ENCODE peak calls at places on chromosomes 12 and 14, in eight cellular contexts. S is HCT116; P is A549; C is Peyer's patch; J is gastrocnemius medialis; E is activated CD8-positive, alpha-beta T cell treated with anti-CD3 and anti-CD28 coated beads for 36 hours; N is GM12865; L is AG04449. K is an unnamed sample.

GRCh38 chr12:91959220-91959619 is 186.4 kb downstream of the BTG1 start:
- DNase-seq in S (no peak), L (no peak), J (no peak), P (no peak), N (no peak), E (no peak), C (no peak), K (no peak)

GRCh38 chr14:69280746-69281291 is 20.9 kb downstream of the GALNT16 start:
- DNase-seq in S (no peak), N (no peak), J (no peak), E (no peak), P (no peak), L (no peak), C (no peak), K (no peak)

GRCh38 chr14:96164861-96165490 is 39.7 kb upstream of the BDKRB2 start:
- DNase-seq in S (no peak), P (no peak), N (no peak), C (no peak), E (no peak), J (no peak), L (no peak), K (no peak)

GRCh38 chr12:61490732-61491498 is 769.3 kb upstream of the USP15 start:
- DNase-seq in J (no peak), E (no peak), L (no peak), C (no peak), N (no peak), S (no peak), P (no peak), K (no peak)

GRCh38 chr12:10366875-10367274 is 23.0 kb downstream of the KLRK1 start:
- DNase-seq in P (no peak), J (no peak), N (no peak), S (no peak), L (no peak), E (no peak), C (no peak), K (no peak)

GRCh38 chr12:98644433-98644711 is 216 bp downstream of the IKBIP start:
- DNase-seq in P (no peak), C (no peak), E (no peak), L (no peak), J (no peak), S (peak), N (no peak), K (no peak)

GRCh38 chr12:5806376-5807089 is 138.5 kb downstream of the ANO2 start:
- DNase-seq in N (no peak), S (no peak), P (no peak), J (no peak), C (no peak), E (no peak), L (no peak), K (no peak)

GRCh38 chr12:122003646-122004611 is 17.8 kb upstream of the BCL7A start:
- DNase-seq in J (no peak), L (no peak), C (no peak), E (peak), N (no peak), P (no peak), S (no peak), K (no peak)

GRCh38 chr12:47082963-47083621 is 3.3 kb upstream of the AMIGO2 start:
- DNase-seq in N (no peak), S (no peak), E (no peak), L (peak), C (no peak), J (no peak), P (no peak), K (no peak)

GRCh38 chr12:24226745-24227350 is 277.4 kb upstream of the SOX5 start:
- DNase-seq in N (no peak), E (no peak), J (no peak), C (no peak), L (peak), S (no peak), P (no peak), K (no peak)

GRCh38 chr12:71460318-71460717 is 20.7 kb downstream of the LGR5 start:
- DNase-seq in C (no peak), S (no peak), N (no peak), J (no peak), P (no peak), E (no peak), L (no peak), K (no peak)

GRCh38 chr12:26833692-26834168 is 736 bp upstream of the ITPR2 start:
- DNase-seq in J (no peak), P (no peak), L (no peak), E (peak), S (no peak), C (peak), N (peak), K (peak)

GRCh38 chr14:58752782-58753181 is 115.0 kb downstream of the DACT1 start:
- DNase-seq in J (peak), E (no peak), S (no peak), L (no peak), P (peak), C (peak), N (no peak), K (no peak)

GRCh38 chr12:51921017-51921725 is 13.9 kb downstream of the ACVRL1 start:
- DNase-seq in N (no peak), J (peak), C (peak), E (no peak), S (no peak), P (no peak), L (no peak), K (peak)

GRCh38 chr12:121036810-121037326 is 2.2 kb downstream of the OASL start:
- DNase-seq in P (peak), N (no peak), S (no peak), L (peak), E (peak), C (no peak), J (no peak), K (no peak)

GRCh38 chr12:54666008-54666407 is 17.8 kb upstream of the DCD start:
- DNase-seq in P (no peak), E (no peak), S (no peak), N (no peak), L (no peak), J (no peak), C (no peak), K (no peak)

GRCh38 chr12:110170535-110171185 is 46.5 kb downstream of the IFT81 start:
- DNase-seq in N (no peak), P (no peak), L (no peak), E (no peak), C (no peak), J (peak), S (no peak), K (no peak)

GRCh38 chr12:79517363-79517762 is 173.4 kb downstream of the PAWR start:
- DNase-seq in P (no peak), J (no peak), E (no peak), L (no peak), C (no peak), N (no peak), S (no peak), K (no peak)

GRCh38 chr14:28142400-28143015 is 624.1 kb upstream of the FOXG1 start:
- DNase-seq in S (no peak), P (no peak), E (no peak), L (no peak), C (no peak), N (no peak), J (no peak), K (no peak)

GRCh38 chr12:43578782-43579181 is 26.8 kb upstream of the ADAMTS20 start:
- DNase-seq in S (no peak), C (no peak), L (peak), P (no peak), N (no peak), E (no peak), J (no peak), K (no peak)

GRCh38 chr14:52463375-52463774 is 88.9 kb downstream of the TXNDC16 start:
- DNase-seq in J (no peak), C (no peak), L (no peak), P (no peak), E (no peak), S (no peak), N (no peak), K (no peak)

GRCh38 chr12:57621497-57622292 is 10.5 kb downstream of the ARHGEF25 start:
- DNase-seq in N (peak), P (peak), S (peak), L (no peak), C (peak), J (no peak), E (peak), K (peak)

GRCh38 chr12:115194448-115194847 is 510.5 kb upstream of the TBX3 start:
- DNase-seq in J (no peak), L (no peak), E (no peak), C (no peak), S (no peak), P (no peak), N (no peak), K (no peak)

GRCh38 chr12:111730420-111730819 is 36.3 kb upstream of the ALDH2 start:
- DNase-seq in P (no peak), S (no peak), J (no peak), L (no peak), E (no peak), C (no peak), N (no peak), K (no peak)

GRCh38 chr14:39469094-39469710 is 37.0 kb upstream of the FBXO33 start:
- DNase-seq in C (no peak), E (peak), L (no peak), J (no peak), P (no peak), S (no peak), N (peak), K (peak)

GRCh38 chr14:23805761-23806160 is 147.8 kb upstream of the DHRS4 start:
- DNase-seq in S (no peak), P (no peak), L (no peak), J (no peak), C (no peak), N (no peak), E (no peak), K (no peak)

GRCh38 chr14:75417674-75418073 is 10.1 kb upstream of the JDP2 start:
- DNase-seq in P (no peak), E (no peak), L (no peak), J (peak), N (no peak), S (no peak), C (no peak), K (no peak)

GRCh38 chr12:116152268-116152667 is 125.2 kb downstream of the MED13L start:
- DNase-seq in P (no peak), C (no peak), E (peak), N (peak), J (no peak), L (peak), S (no peak), K (no peak)

GRCh38 chr14:93033983-93034670 is 81.6 kb downstream of the ITPK1 start:
- DNase-seq in P (no peak), L (no peak), N (peak), J (no peak), C (no peak), S (no peak), E (peak), K (peak)

GRCh38 chr12:111597731-111598636 is 1.1 kb downstream of the ATXN2 start:
- DNase-seq in L (no peak), P (peak), E (peak), C (peak), J (peak), N (peak), S (no peak), K (peak)

GRCh38 chr14:36661506-36662257 is at the start of gene PAX9:
- DNase-seq in E (peak), S (peak), N (peak), C (peak), L (no peak), P (peak), J (peak), K (peak)

GRCh38 chr14:52080817-52081755 is 12.2 kb upstream of the NID2 start:
- DNase-seq in L (peak), S (peak), N (no peak), E (no peak), J (no peak), C (no peak), P (peak), K (peak)

GRCh38 chr12:132176358-132176919 is 32.2 kb downstream of the NOC4L start:
- DNase-seq in J (no peak), C (no peak), N (no peak), P (no peak), E (no peak), L (no peak), S (no peak), K (no peak)

GRCh38 chr12:20350495-20350894 is 17.8 kb upstream of the PDE3A start:
- DNase-seq in P (no peak), C (no peak), J (no peak), S (no peak), N (no peak), E (no peak), L (peak), K (no peak)

GRCh38 chr14:72929316-72930080 is 3.2 kb downstream of the DCAF4 start:
- DNase-seq in P (no peak), L (no peak), S (no peak), J (no peak), E (no peak), C (no peak), N (no peak), K (no peak)

DNA sequence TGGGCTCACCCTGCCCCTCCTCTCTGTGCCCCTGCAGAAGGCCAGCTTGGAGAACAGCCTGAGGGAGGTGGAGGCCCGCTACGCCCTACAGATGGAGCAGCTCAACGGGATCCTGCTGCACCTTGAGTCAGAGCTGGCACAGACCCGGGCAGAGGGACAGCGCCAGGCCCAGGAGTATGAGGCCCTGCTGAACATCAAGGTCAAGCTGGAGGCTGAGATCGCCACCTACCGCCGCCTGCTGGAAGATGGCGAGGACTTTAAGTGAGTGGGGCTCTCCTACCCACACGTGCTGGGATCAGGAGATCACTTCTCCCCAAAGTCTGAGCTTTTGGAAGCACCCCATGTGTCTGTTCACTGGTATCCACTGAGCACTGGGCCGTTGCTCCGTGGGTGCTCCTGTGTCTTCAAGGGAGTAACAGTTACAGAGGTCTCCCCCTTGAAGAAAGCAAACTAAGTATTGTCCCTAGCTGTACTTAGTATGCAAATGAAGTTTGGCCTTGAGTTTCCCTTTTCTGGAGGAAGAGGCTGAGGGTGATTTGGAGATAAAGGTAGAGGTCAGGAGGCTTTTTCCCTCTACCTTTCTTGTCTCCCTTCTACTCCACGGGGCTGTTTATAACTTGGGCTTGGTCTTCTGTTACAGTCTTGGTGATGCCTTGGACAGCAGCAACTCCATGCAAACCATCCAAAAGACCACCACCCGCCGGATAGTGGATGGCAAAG is 3.3 kb downstream of the KRT18 start:
- DNase-seq in N (no peak), C (no peak), L (no peak), S (no peak), E (peak), P (no peak), J (no peak), K (no peak)
- TF ChIP-seq CTCF in N (peak), C (peak), L (no peak), S (peak), E (peak), P (peak), J (no peak), K (no peak)

GRCh38 chr12:49358548-49359141 is 8.6 kb upstream of the SPATS2 start:
- DNase-seq in J (peak), E (peak), S (peak), P (peak), L (no peak), N (peak), C (no peak), K (peak)
- TF ChIP-seq CTCF in J (peak), E (peak), S (peak), P (peak), L (peak), N (peak), C (peak), K (peak)

GRCh38 chr12:62543741-62544140 is 77.1 kb downstream of the MON2 start:
- DNase-seq in S (no peak), J (no peak), P (no peak), C (no peak), L (no peak), E (no peak), N (no peak), K (no peak)

GRCh38 chr12:62537544-62537943 is 70.9 kb downstream of the MON2 start:
- DNase-seq in P (no peak), S (no peak), L (peak), J (no peak), N (no peak), E (no peak), C (no peak), K (no peak)

GRCh38 chr12:62543324-62543723 is 76.7 kb downstream of the MON2 start:
- DNase-seq in E (no peak), P (no peak), C (no peak), L (no peak), J (no peak), N (no peak), S (no peak), K (no peak)

GRCh38 chr12:62542814-62543213 is 76.2 kb downstream of the MON2 start:
- DNase-seq in E (no peak), S (no peak), P (no peak), J (no peak), L (no peak), N (no peak), C (no peak), K (no peak)

GRCh38 chr12:62540354-62540753 is 73.7 kb downstream of the MON2 start:
- DNase-seq in S (no peak), J (no peak), N (no peak), C (no peak), E (no peak), P (no peak), L (no peak), K (no peak)
- TF ChIP-seq CTCF in S (no peak), J (no peak), N (no peak), C (no peak), E (no peak), P (no peak), L (no peak), K (no peak)

DNA sequence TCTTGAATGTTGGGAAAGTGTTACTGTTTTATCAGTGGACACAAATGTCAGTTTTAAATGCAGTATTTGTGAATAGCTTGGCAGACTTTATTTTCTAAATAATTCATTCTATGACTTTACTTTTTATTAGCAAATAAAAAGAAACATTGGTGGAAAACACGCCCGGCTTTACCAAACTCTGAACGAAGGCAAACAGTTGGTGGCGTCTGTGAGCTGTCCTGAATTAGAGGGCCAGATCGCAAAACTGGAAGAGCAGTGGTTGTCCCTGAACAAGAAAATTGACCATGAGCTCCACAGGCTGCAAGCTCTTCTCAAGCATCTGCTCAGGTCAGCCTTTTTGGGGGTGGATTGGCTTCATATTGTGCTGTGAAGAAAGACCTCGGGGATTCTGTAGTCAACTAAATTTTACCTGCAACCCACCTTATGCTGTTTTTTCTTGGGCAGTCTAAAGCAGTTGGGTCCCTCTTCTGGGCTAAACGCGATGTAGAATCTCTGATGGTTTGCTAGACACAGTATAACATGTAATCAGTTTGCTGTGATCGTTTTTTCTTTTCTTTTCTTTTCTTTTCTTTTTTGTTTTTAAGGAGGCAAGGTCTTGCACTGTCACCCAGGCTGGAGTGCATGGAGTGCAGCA is 156.4 kb downstream of the ESR2 start:
- DNase-seq in E (no peak), J (no peak), C (no peak), P (no peak), L (no peak), N (peak), S (no peak), K (no peak)
- TF ChIP-seq CTCF in E (no peak), J (no peak), C (no peak), P (no peak), L (peak), N (peak), S (no peak), K (no peak)

DNA sequence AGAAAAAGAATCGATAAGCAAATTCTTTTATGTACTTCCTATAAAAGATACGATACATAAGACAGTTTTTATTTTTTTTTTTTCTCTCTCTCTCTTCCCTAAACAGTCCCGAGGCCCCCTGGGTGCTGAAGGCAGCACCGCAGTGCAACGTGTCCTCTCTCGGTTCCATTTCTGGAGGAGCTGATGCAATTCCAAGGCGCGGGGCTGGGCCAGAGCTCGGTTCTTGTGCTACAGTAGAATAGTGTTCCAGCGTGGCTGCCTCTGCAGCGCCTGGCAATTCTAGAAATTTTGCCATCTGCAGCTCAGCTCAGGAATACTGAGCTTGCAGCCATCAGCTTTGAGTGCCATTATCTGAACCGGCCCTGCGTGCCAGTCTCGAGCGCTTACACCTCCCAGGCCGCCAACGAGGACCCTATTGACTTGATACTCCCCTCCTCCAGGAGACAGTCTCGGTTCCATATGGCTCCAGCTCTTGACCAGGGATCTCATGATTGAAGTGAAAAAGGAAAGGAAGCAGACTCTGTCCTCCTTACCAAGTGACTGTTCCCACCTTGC is 630 bp downstream of the ALDH1L2 start:
- DNase-seq in N (peak), J (peak), L (no peak), P (peak), C (peak), S (no peak), E (peak), K (peak)
- TF ChIP-seq CTCF in N (no peak), J (no peak), L (no peak), P (no peak), C (no peak), S (no peak), E (no peak), K (no peak)

GRCh38 chr14:106166232-106166631 is 639.8 kb downstream of the TMEM121 start:
- DNase-seq in L (no peak), J (no peak), P (no peak), S (no peak), E (no peak), N (no peak), C (no peak), K (no peak)

GRCh38 chr14:106166650-106167204 is 640.3 kb downstream of the TMEM121 start:
- DNase-seq in P (no peak), S (no peak), L (no peak), C (no peak), J (no peak), E (no peak), N (no peak), K (no peak)

GRCh38 chr14:106163316-106163715 is 636.9 kb downstream of the TMEM121 start:
- DNase-seq in L (no peak), N (no peak), S (no peak), E (no peak), C (no peak), P (no peak), J (no peak), K (no peak)
- TF ChIP-seq CTCF in L (no peak), N (no peak), S (no peak), E (no peak), C (no peak), P (no peak), J (no peak), K (no peak)

GRCh38 chr14:76848879-76849278 is 22.7 kb downstream of the LRRC74A start:
- DNase-seq in J (no peak), E (no peak), C (no peak), L (no peak), P (peak), S (peak), N (no peak), K (no peak)

GRCh38 chr14:76846331-76847047 is 20.3 kb downstream of the LRRC74A start:
- DNase-seq in L (no peak), E (no peak), N (no peak), J (no peak), C (no peak), P (no peak), S (no peak), K (no peak)

GRCh38 chr14:76842414-76842813 is 16.2 kb downstream of the LRRC74A start:
- DNase-seq in N (no peak), J (no peak), C (no peak), E (no peak), P (no peak), S (no peak), L (no peak), K (no peak)

GRCh38 chr14:76844223-76844622 is 18.0 kb downstream of the LRRC74A start:
- DNase-seq in P (peak), S (peak), E (peak), J (peak), C (no peak), L (no peak), N (peak), K (no peak)
- TF ChIP-seq CTCF in P (no peak), S (peak), E (peak), J (peak), C (no peak), L (no peak), N (peak), K (no peak)

K was measured in nephron progenitor cell.